ENCODE peak calls at places on chromosomes 6 and 20, in five cellular contexts. G, A, K, I and D are unnamed samples.
A peak's percentile ranks its signal among the peaks of the same experiment; 100 is the strongest.

GRCh38 chr6:166678426-166678825 is 51.4 kb upstream of the RPS6KA2 start:
- DNase-seq in K (no peak), G (peak; percentile 82), I (peak; percentile 74), A (no peak), D (peak; percentile 87)

GRCh38 chr6:147507162-147508072 is 1.1 kb upstream of the SAMD5 start:
- DNase-seq in I (peak; percentile 18), A (no peak), G (peak; percentile 33), K (no peak), D (peak; percentile 73)

GRCh38 chr6:112207773-112208172 is 46.6 kb downstream of the LAMA4 start:
- DNase-seq in A (no peak), G (no peak), I (no peak), K (no peak), D (no peak)

GRCh38 chr6:125149256-125150144 is 4.1 kb upstream of the TPD52L1 start:
- DNase-seq in I (no peak), G (peak; percentile 27), A (no peak), K (no peak), D (no peak)

GRCh38 chr20:18287546-18287914 is 797 bp upstream of the ZNF133 start:
- DNase-seq in I (no peak), G (no peak), A (no peak), K (no peak), D (peak; percentile 73)

GRCh38 chr6:155001482-155001881 is 6.4 kb downstream of the TIAM2 start:
- DNase-seq in A (no peak), G (no peak), K (no peak), I (no peak), D (no peak)

GRCh38 chr6:158010591-158011477 is 29.2 kb downstream of the SYNJ2 start:
- DNase-seq in A (no peak), K (no peak), G (no peak), I (no peak), D (no peak)

GRCh38 chr6:45072014-45072413 is 256.1 kb upstream of the RUNX2 start:
- DNase-seq in K (no peak), I (no peak), A (no peak), G (no peak), D (no peak)

GRCh38 chr20:53599910-53600632 is 6.4 kb upstream of the ZNF217 start:
- DNase-seq in A (no peak), I (no peak), G (no peak), K (no peak), D (no peak)

GRCh38 chr20:50670126-50670862 is 21.0 kb downstream of the RIPOR3 start:
- DNase-seq in G (peak; percentile 98), I (no peak), K (no peak), A (no peak), D (peak; percentile 93)

GRCh38 chr20:10466325-10466724 is 31.2 kb downstream of the SLX4IP start:
- DNase-seq in K (no peak), G (no peak), I (no peak), A (no peak), D (no peak)

GRCh38 chr20:23889775-23890187 is 10.2 kb upstream of the CST5 start:
- DNase-seq in A (peak; percentile 76), K (peak; percentile 27), I (peak; percentile 60), G (peak; percentile 84), D (peak; percentile 79)

GRCh38 chr20:45592574-45593189 is 13.6 kb upstream of the WFDC8 start:
- DNase-seq in K (no peak), I (no peak), G (peak; percentile 90), A (peak; percentile 48), D (peak; percentile 91)